ENCODE peak calls at places on chromosome 14, in five cellular contexts. One of them, this sample, is unnamed.

GRCh38 chr14:61102549-61103466 is 121.8 kb downstream of the SLC38A6 start:
- DNase-seq in psoas muscle: no peak
- DNase-seq in astrocyte: no peak
- DNase-seq in dorsolateral prefrontal cortex: no peak
- DNase-seq in PC-9: peak
- DNase-seq in this sample: no peak

GRCh38 chr14:64591809-64592208 is 42.0 kb downstream of the PPP1R36 start:
- DNase-seq in PC-9: no peak
- DNase-seq in astrocyte: no peak
- DNase-seq in dorsolateral prefrontal cortex: no peak
- DNase-seq in psoas muscle: no peak
- DNase-seq in this sample: no peak

GRCh38 chr14:79534703-79535353 is 676.5 kb downstream of the DIO2 start:
- DNase-seq in astrocyte: no peak
- DNase-seq in psoas muscle: no peak
- DNase-seq in PC-9: no peak
- DNase-seq in dorsolateral prefrontal cortex: no peak
- DNase-seq in this sample: no peak

GRCh38 chr14:83419420-83419819 is 1885.8 kb upstream of the SEL1L start:
- DNase-seq in astrocyte: no peak
- DNase-seq in dorsolateral prefrontal cortex: no peak
- DNase-seq in PC-9: no peak
- DNase-seq in psoas muscle: no peak
- DNase-seq in this sample: no peak

GRCh38 chr14:51828017-51828797 is 32.2 kb upstream of the GNG2 start:
- DNase-seq in PC-9: peak
- DNase-seq in dorsolateral prefrontal cortex: peak
- DNase-seq in psoas muscle: no peak
- DNase-seq in astrocyte: peak
- DNase-seq in this sample: no peak

GRCh38 chr14:102026934-102027333 is 59.9 kb downstream of the HSP90AA1 start:
- DNase-seq in astrocyte: no peak
- DNase-seq in PC-9: no peak
- DNase-seq in psoas muscle: no peak
- DNase-seq in dorsolateral prefrontal cortex: no peak
- DNase-seq in this sample: no peak

GRCh38 chr14:77475432-77476115 is 17.7 kb downstream of the AHSA1 start:
- DNase-seq in dorsolateral prefrontal cortex: no peak
- DNase-seq in psoas muscle: no peak
- DNase-seq in astrocyte: no peak
- DNase-seq in PC-9: no peak
- DNase-seq in this sample: peak

GRCh38 chr14:34065222-34065621 is 114.3 kb upstream of the EGLN3 start:
- DNase-seq in astrocyte: no peak
- DNase-seq in PC-9: no peak
- DNase-seq in psoas muscle: no peak
- DNase-seq in dorsolateral prefrontal cortex: no peak
- DNase-seq in this sample: no peak

GRCh38 chr14:70726651-70727375 is 82.5 kb downstream of the MAP3K9 start:
- DNase-seq in PC-9: no peak
- DNase-seq in dorsolateral prefrontal cortex: no peak
- DNase-seq in psoas muscle: no peak
- DNase-seq in astrocyte: no peak
- DNase-seq in this sample: no peak

GRCh38 chr14:102088012-102088792 is 1.4 kb upstream of the HSP90AA1 start:
- DNase-seq in PC-9: peak
- DNase-seq in astrocyte: no peak
- DNase-seq in dorsolateral prefrontal cortex: peak
- DNase-seq in psoas muscle: peak
- DNase-seq in this sample: no peak

GRCh38 chr14:81676395-81676794 is 142.7 kb upstream of the SEL1L start:
- DNase-seq in astrocyte: no peak
- DNase-seq in psoas muscle: no peak
- DNase-seq in dorsolateral prefrontal cortex: no peak
- DNase-seq in PC-9: no peak
- DNase-seq in this sample: no peak

GRCh38 chr14:53954551-53955233 is 1.9 kb downstream of the BMP4 start:
- DNase-seq in PC-9: no peak
- DNase-seq in psoas muscle: peak
- DNase-seq in astrocyte: peak
- DNase-seq in dorsolateral prefrontal cortex: no peak
- DNase-seq in this sample: no peak

GRCh38 chr14:89681086-89682018 is 264.3 kb upstream of the FOXN3 start:
- DNase-seq in astrocyte: no peak
- DNase-seq in dorsolateral prefrontal cortex: peak
- DNase-seq in PC-9: no peak
- DNase-seq in psoas muscle: no peak
- DNase-seq in this sample: no peak

GRCh38 chr14:28773917-28774691 is 7.5 kb downstream of the FOXG1 start:
- DNase-seq in dorsolateral prefrontal cortex: peak
- DNase-seq in astrocyte: peak
- DNase-seq in PC-9: no peak
- DNase-seq in psoas muscle: no peak
- DNase-seq in this sample: no peak

GRCh38 chr14:22994762-22995275 is 12.5 kb upstream of the AJUBA start:
- DNase-seq in astrocyte: no peak
- DNase-seq in PC-9: no peak
- DNase-seq in dorsolateral prefrontal cortex: peak
- DNase-seq in psoas muscle: no peak
- DNase-seq in this sample: no peak

GRCh38 chr14:35927727-35928126 is 101.6 kb downstream of the BRMS1L start:
- DNase-seq in psoas muscle: no peak
- DNase-seq in astrocyte: no peak
- DNase-seq in dorsolateral prefrontal cortex: no peak
- DNase-seq in PC-9: peak
- DNase-seq in this sample: no peak

GRCh38 chr14:96565811-96566210 is 63.6 kb downstream of the PAPOLA start:
- DNase-seq in dorsolateral prefrontal cortex: no peak
- DNase-seq in astrocyte: no peak
- DNase-seq in psoas muscle: no peak
- DNase-seq in PC-9: no peak
- DNase-seq in this sample: no peak

GRCh38 chr14:91375748-91376452 is 41.7 kb downstream of the CCDC88C start:
- DNase-seq in PC-9: no peak
- DNase-seq in astrocyte: no peak
- DNase-seq in psoas muscle: no peak
- DNase-seq in dorsolateral prefrontal cortex: no peak
- DNase-seq in this sample: no peak

GRCh38 chr14:71933026-71933587 is 878 bp downstream of the RGS6 start:
- DNase-seq in astrocyte: no peak
- DNase-seq in psoas muscle: no peak
- DNase-seq in PC-9: no peak
- DNase-seq in dorsolateral prefrontal cortex: peak
- DNase-seq in this sample: no peak

GRCh38 chr14:71932229-71932951 is at the start of gene RGS6:
- DNase-seq in PC-9: no peak
- DNase-seq in astrocyte: peak
- DNase-seq in dorsolateral prefrontal cortex: no peak
- DNase-seq in psoas muscle: no peak
- DNase-seq in this sample: no peak

DNA sequence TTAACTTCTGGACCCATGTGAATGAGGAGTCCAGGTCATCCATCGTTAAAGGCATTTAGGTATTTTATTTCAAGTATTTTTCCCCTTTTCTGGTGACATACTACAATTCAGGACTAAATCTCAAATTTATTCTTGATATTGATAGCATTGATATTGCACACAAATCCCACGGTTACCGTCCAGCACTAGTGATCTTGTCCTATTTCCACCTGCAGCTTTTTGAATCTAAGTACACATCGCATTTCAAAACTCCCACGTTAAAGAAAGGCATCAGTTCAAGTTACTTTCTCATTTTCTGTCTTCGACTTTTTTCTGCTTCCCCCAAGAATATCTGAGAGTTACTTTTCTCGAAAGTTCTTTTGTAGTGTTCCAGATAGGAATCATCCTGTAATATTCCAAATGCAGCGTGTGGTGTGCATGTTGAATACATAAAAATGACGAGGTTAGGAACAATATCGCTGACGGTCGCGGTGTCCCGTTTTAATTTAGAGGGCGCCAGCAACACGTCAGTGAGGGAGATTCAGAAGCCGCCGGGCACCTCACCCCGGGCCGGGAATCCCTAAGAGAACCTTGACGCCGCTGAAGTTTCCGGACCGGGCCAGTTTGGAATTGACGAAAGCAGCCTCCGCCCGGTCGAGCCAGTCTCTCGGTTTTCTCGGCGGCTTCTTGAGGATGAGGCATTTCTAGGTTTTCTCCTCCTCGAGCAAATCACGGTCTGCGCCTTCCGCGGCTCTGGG is 569 bp upstream of the RGS6 start:
- DNase-seq in psoas muscle: peak
- DNase-seq in PC-9: no peak
- DNase-seq in astrocyte: no peak
- DNase-seq in dorsolateral prefrontal cortex: peak
- DNase-seq in this sample: no peak
- H3K27ac ChIP-seq in psoas muscle: no peak
- H3K27ac ChIP-seq in PC-9: no peak
- H3K27ac ChIP-seq in astrocyte: no peak
- H3K27ac ChIP-seq in dorsolateral prefrontal cortex: peak
- H3K27ac ChIP-seq in this sample: peak

GRCh38 chr14:100903672-100904185 is at the start of gene RTL1:
- DNase-seq in psoas muscle: no peak
- DNase-seq in astrocyte: no peak
- DNase-seq in dorsolateral prefrontal cortex: no peak
- DNase-seq in PC-9: no peak
- DNase-seq in this sample: no peak

GRCh38 chr14:100902792-100903191 is 730 bp downstream of the RTL1 start:
- DNase-seq in dorsolateral prefrontal cortex: no peak
- DNase-seq in PC-9: no peak
- DNase-seq in astrocyte: no peak
- DNase-seq in psoas muscle: no peak
- DNase-seq in this sample: no peak

GRCh38 chr14:100906420-100906819 is 2.9 kb upstream of the RTL1 start:
- DNase-seq in dorsolateral prefrontal cortex: no peak
- DNase-seq in psoas muscle: no peak
- DNase-seq in astrocyte: no peak
- DNase-seq in PC-9: no peak
- DNase-seq in this sample: no peak

GRCh38 chr14:100905166-100905565 is 1.6 kb upstream of the RTL1 start:
- DNase-seq in dorsolateral prefrontal cortex: no peak
- DNase-seq in astrocyte: no peak
- DNase-seq in PC-9: no peak
- DNase-seq in psoas muscle: no peak
- DNase-seq in this sample: no peak

GRCh38 chr14:100904307-100905019 is 941 bp upstream of the RTL1 start:
- DNase-seq in psoas muscle: no peak
- DNase-seq in dorsolateral prefrontal cortex: no peak
- DNase-seq in PC-9: no peak
- DNase-seq in astrocyte: no peak
- DNase-seq in this sample: no peak
- TF ChIP-seq CTCF in psoas muscle: no peak
- TF ChIP-seq CTCF in dorsolateral prefrontal cortex: no peak
- TF ChIP-seq CTCF in PC-9: no peak
- TF ChIP-seq CTCF in astrocyte: no peak
- TF ChIP-seq CTCF in this sample: no peak

DNA sequence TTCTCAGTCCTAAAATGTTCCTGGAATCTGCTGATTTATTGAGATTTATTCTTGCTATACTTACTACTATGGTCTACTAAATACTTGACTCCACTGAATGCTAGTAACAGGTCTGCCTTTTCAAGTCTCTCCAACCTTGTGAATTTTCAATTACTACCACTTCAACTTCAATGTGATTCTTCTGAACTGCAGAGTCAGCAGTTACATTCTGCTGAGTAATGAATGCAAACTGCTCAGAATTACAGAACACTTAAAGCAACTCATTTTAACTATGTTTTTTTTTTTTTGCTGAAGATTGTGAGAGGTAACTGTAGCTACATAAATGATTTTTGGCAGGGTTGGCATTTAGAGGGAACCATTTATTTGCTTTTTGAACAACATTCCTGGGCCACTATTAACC is 41.8 kb downstream of the ARF6 start:
- DNase-seq in PC-9: no peak
- DNase-seq in psoas muscle: no peak
- DNase-seq in dorsolateral prefrontal cortex: no peak
- DNase-seq in astrocyte: no peak
- DNase-seq in this sample: no peak
- H3K4me3 ChIP-seq in PC-9: no peak
- H3K4me3 ChIP-seq in psoas muscle: no peak
- H3K4me3 ChIP-seq in dorsolateral prefrontal cortex: no peak
- H3K4me3 ChIP-seq in astrocyte: no peak
- H3K4me3 ChIP-seq in this sample: no peak

DNA sequence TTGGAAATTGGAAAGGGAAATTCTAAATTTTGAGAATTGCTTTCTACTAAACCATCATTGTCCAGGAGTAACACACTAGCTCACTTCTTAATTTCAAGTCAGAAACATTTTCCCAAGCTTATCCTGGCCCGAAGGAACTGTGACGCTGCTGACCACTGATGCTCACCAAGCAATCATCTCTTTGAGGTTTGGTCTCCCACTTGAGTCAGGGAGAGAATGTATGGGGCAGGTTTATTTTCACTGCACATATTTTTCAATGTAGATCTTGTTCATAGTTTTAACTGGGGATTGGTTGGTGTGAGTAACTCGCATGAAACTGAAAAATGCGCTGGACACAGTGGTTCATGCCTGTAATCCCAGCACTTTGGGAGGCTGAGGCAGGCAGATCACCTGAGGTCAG is 12.9 kb upstream of the RNASE10 start:
- DNase-seq in PC-9: no peak
- DNase-seq in psoas muscle: no peak
- DNase-seq in astrocyte: peak
- DNase-seq in dorsolateral prefrontal cortex: no peak
- DNase-seq in this sample: no peak
- H3K27ac ChIP-seq in PC-9: no peak
- H3K27ac ChIP-seq in psoas muscle: no peak
- H3K27ac ChIP-seq in astrocyte: no peak
- H3K27ac ChIP-seq in dorsolateral prefrontal cortex: no peak
- H3K27ac ChIP-seq in this sample: no peak

This sample was measured in coronary artery.